ENCODE peak calls at places on chromosomes 1 and 21, in nine cellular contexts. Y is endothelial cell, J is WTC11, W is choroid plexus epithelial cell, R is omental fat pad, E is fibroblast of mammary gland, D is right lobe of liver, K is psoas muscle, G is HL-60. C is an unnamed sample.

GRCh38 chr1:37633040-37633949 is 1.4 kb downstream of the RSPO1 start:
- DNase-seq in K (no peak), Y (no peak), E (no peak), J (peak; percentile 31), W (no peak), D (no peak), R (no peak), G (no peak), C (no peak)

GRCh38 chr1:210257698-210258395 is 25.3 kb downstream of the SERTAD4 start:
- DNase-seq in J (no peak), W (no peak), Y (no peak), D (no peak), R (no peak), G (no peak), K (no peak), E (peak; percentile 61), C (no peak)

GRCh38 chr1:93851878-93852277 is 27.1 kb downstream of the DNTTIP2 start:
- DNase-seq in K (no peak), W (no peak), D (no peak), E (no peak), J (no peak), G (no peak), Y (no peak), R (no peak), C (no peak)

GRCh38 chr1:19448491-19449439 is 36.6 kb downstream of the CAPZB start:
- DNase-seq in G (peak; percentile 45), K (peak; percentile 62), E (peak; percentile 95), R (no peak), Y (no peak), W (peak; percentile 82), D (no peak), J (no peak), C (peak; percentile 34)

GRCh38 chr21:35390013-35390776 is 341.1 kb upstream of the RUNX1 start:
- DNase-seq in K (no peak), R (no peak), J (no peak), W (peak; percentile 62), G (no peak), E (peak; percentile 62), Y (no peak), D (no peak), C (no peak)

GRCh38 chr1:65389296-65389695 is 31.2 kb upstream of the LEPR start:
- DNase-seq in D (no peak), G (no peak), Y (no peak), W (peak; percentile 5), J (no peak), K (no peak), E (peak; percentile 18), R (no peak), C (no peak)

GRCh38 chr1:48876221-48876785 is 99.6 kb upstream of the BEND5 start:
- DNase-seq in K (no peak), E (peak; percentile 66), J (no peak), R (no peak), W (peak; percentile 16), G (no peak), Y (no peak), D (no peak), C (no peak)

GRCh38 chr1:156489166-156489934 is 11.2 kb downstream of the MEF2D start:
- DNase-seq in K (peak; percentile 80), Y (no peak), D (no peak), G (peak; percentile 83), E (no peak), R (no peak), J (peak; percentile 60), W (no peak), C (peak; percentile 92)

GRCh38 chr1:147619741-147620140 is 50.6 kb downstream of the ACP6 start:
- DNase-seq in Y (no peak), G (no peak), J (no peak), D (no peak), K (no peak), R (no peak), W (no peak), E (no peak), C (no peak)

DNA sequence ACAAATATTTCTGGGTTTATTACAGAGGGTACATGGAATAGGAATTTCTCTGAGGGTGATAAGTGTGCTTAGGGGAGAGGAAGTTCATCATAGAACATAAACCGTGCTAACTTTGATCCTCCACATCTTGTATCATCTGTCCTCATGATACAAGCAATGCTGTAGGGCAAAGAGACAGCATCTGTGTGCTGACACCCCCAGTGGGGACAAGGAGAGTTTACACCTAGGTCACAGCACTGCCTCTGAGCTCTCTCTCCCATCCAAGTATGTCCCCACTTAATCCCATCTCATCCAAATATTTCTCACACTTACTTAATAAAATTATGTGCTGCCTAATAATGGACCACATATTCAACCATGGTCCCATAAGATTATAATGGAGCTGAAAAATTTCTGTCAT is 4.3 kb upstream of the TEDDM1 start:
- DNase-seq in W (no peak), G (no peak), K (no peak), Y (no peak), D (no peak), E (no peak), R (no peak), J (no peak), C (no peak)
- TF ChIP-seq CTCF in W (no peak), G (peak; percentile 22), K (no peak), Y (no peak), D (no peak), E (no peak), R (no peak), J (no peak), C (no peak)

DNA sequence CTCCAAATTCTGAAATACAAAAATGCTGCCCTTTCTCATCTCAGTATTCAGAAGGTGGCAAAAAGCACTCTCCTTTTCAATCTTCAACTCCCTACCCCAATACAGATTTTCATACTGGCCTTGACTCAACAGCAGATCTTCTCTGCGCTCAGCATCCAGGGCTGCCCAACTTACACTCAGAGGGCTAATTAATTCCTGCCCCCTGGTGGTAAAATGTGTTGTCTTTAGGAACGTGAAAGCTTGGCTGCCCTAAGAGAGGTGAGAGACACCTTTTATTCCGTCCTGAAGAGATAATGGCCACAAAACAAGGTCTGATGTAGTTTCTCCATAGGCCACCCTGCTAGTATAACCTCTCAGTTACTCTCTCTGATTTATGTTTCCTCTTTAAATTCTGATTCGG is 25.0 kb downstream of the KRTAP24-1 start:
- DNase-seq in W (peak; percentile 81), D (no peak), G (no peak), E (peak; percentile 73), R (no peak), Y (peak; percentile 34), K (no peak), J (peak; percentile 27), C (no peak)
- TF ChIP-seq CTCF in W (peak; percentile 74), D (peak; percentile 39), G (no peak), E (peak; percentile 55), R (no peak), Y (peak; percentile 64), K (no peak), J (peak; percentile 61), C (peak; percentile 73)

DNA sequence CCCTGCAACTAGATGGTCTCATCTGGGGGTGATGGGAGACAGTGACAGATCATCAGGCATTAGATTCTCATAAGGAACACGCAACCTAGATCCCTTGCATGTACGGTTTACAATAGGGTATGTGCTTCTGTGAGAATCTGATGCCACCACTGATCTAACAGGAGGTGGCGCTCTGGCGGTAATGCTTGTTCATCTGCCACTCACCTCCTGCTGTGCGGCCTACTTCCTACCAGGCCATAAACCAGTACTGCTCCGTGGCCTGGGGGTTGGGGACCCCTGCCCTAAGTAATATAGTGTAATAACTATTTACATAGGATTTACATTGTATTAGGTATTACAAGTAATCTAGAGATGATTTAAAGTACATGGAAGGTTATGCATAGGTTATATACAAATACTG is 134.9 kb downstream of the CLEC20A start:
- DNase-seq in W (no peak), R (no peak), Y (no peak), K (no peak), J (peak; percentile 28), E (no peak), G (no peak), D (no peak), C (no peak)
- TF ChIP-seq CTCF in W (no peak), R (no peak), Y (no peak), K (no peak), J (no peak), E (no peak), G (no peak), D (no peak), C (no peak)

GRCh38 chr1:234393190-234393589 is 19.9 kb downstream of the COA6 start:
- DNase-seq in W (no peak), J (no peak), Y (no peak), D (no peak), G (no peak), E (no peak), K (no peak), R (no peak), C (no peak)
- TF ChIP-seq CTCF in W (no peak), J (no peak), Y (no peak), D (no peak), G (no peak), E (no peak), K (no peak), R (no peak), C (no peak)

GRCh38 chr1:220786337-220787068 is at the start of gene MTARC1:
- DNase-seq in W (peak; percentile 14), J (peak; percentile 80), G (peak; percentile 45), R (no peak), Y (peak; percentile 65), D (peak; percentile 98), E (peak; percentile 46), K (peak; percentile 72), C (peak; percentile 90)
- TF ChIP-seq CTCF in W (no peak), J (no peak), G (no peak), R (no peak), Y (no peak), D (no peak), E (no peak), K (peak; percentile 27), C (peak; percentile 34)

GRCh38 chr1:245276426-245276825 is 121.6 kb downstream of the KIF26B start:
- DNase-seq in Y (no peak), R (no peak), W (no peak), K (no peak), D (no peak), J (no peak), E (no peak), G (no peak), C (no peak)

GRCh38 chr1:245272676-245273075 is 117.9 kb downstream of the KIF26B start:
- DNase-seq in Y (no peak), W (no peak), G (no peak), J (no peak), K (no peak), E (no peak), R (no peak), D (no peak), C (no peak)

GRCh38 chr1:245279346-245279745 is 124.6 kb downstream of the KIF26B start:
- DNase-seq in K (no peak), J (no peak), G (no peak), E (no peak), R (no peak), D (no peak), W (no peak), Y (no peak), C (no peak)

GRCh38 chr1:245278846-245279245 is 124.1 kb downstream of the KIF26B start:
- DNase-seq in K (no peak), J (no peak), R (no peak), G (no peak), W (no peak), Y (no peak), D (no peak), E (no peak), C (no peak)

DNA sequence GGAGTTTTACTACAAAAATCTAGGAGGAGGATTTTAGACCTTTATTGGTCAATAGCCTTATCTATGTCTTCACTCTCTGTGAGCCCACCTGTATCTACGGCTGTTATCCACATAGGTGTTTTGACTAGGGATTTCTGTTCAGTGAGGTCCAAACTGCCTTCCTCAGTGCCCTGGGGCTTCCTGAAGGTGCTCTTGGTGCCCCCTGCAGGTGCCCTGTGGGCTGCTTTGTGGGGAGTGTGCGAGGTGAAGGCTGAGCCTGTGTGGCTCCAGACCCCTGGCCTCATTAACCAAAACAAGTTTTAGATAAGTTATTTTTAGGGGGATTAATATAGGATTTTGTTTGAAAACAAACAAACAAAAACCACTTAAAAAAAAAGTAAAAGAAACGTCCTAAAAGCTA is 122.5 kb downstream of the KIF26B start:
- DNase-seq in E (no peak), W (no peak), J (peak; percentile 65), K (no peak), Y (peak; percentile 34), R (no peak), G (no peak), D (no peak), C (no peak)
- TF ChIP-seq CTCF in E (peak; percentile 7), W (peak; percentile 28), J (peak; percentile 20), K (no peak), Y (peak; percentile 17), R (no peak), G (no peak), D (peak; percentile 27), C (no peak)

C was measured in glutamatergic neuron.